ENCODE peak calls at places on chromosomes 11 and 22, in four cellular contexts. R is stimulated activated CD4-positive, alpha-beta T cell treated with anti-CD3 and anti-CD28 coated beads, Interleukin-12 subunit alpha, Interleukin-12 subunit beta, amount 100 ng/mL, for 48 hours; X is pancreas; O is frontal cortex. A is an unnamed sample.
A peak's percentile ranks its signal among the peaks of the same experiment; 100 is the strongest.

GRCh38 chr11:76215946-76216345 is 9.6 kb upstream of the WNT11 start:
- DNase-seq in R (no peak), X (no peak), O (no peak), A (no peak)

GRCh38 chr22:37486224-37486845 is at the start of gene MFNG:
- DNase-seq in R (peak; percentile 59), X (peak; percentile 84), O (peak; percentile 77), A (peak; percentile 93)

GRCh38 chr11:64036081-64037026 is 623 bp downstream of the FLRT1 start:
- DNase-seq in R (no peak), X (peak; percentile 69), O (peak; percentile 68), A (no peak)

GRCh38 chr22:44686873-44687600 is 15.0 kb upstream of the PRR5 start:
- DNase-seq in R (no peak), X (no peak), O (no peak), A (no peak)

GRCh38 chr11:64268687-64269379 is 15.6 kb downstream of the BAD start:
- DNase-seq in R (peak; percentile 32), X (peak; percentile 72), O (no peak), A (peak; percentile 72)

GRCh38 chr11:76025068-76025467 is 181.2 kb downstream of the WNT11 start:
- DNase-seq in R (no peak), X (no peak), O (no peak), A (no peak)

GRCh38 chr11:65477271-65478029 is 21.4 kb upstream of the MALAT1 start:
- DNase-seq in R (peak; percentile 87), X (peak; percentile 98), O (peak; percentile 93), A (peak; percentile 97)

GRCh38 chr11:2807276-2807681 is 78.3 kb downstream of the CDKN1C start:
- DNase-seq in R (no peak), X (peak; percentile 83), O (peak; percentile 54), A (no peak)

GRCh38 chr11:118379497-118379896 is 20.1 kb downstream of the UBE4A start:
- DNase-seq in R (no peak), X (no peak), O (no peak), A (no peak)

GRCh38 chr11:32056445-32056844 is 34.4 kb upstream of the RCN1 start:
- DNase-seq in R (no peak), X (no peak), O (no peak), A (no peak)

GRCh38 chr22:20013382-20013871 is 3.2 kb downstream of the ARVCF start:
- DNase-seq in R (no peak), X (peak; percentile 66), O (peak; percentile 79), A (peak; percentile 35)

GRCh38 chr11:1771700-1772099 is 8.0 kb upstream of the CTSD start:
- DNase-seq in R (no peak), X (no peak), O (no peak), A (peak; percentile 96)

GRCh38 chr22:45239378-45240136 is 1.1 kb downstream of the KIAA0930 start:
- DNase-seq in R (no peak), X (no peak), O (no peak), A (no peak)

GRCh38 chr11:77108436-77108835 is 5.8 kb downstream of the OMP start:
- DNase-seq in R (no peak), X (no peak), O (no peak), A (no peak)

GRCh38 chr22:19331474-19331873 is 40.0 kb upstream of the CLTCL1 start:
- DNase-seq in R (no peak), X (no peak), O (no peak), A (no peak)

GRCh38 chr11:71120346-71120963 is 131.9 kb downstream of the SHANK2 start:
- DNase-seq in R (no peak), X (no peak), O (no peak), A (no peak)

GRCh38 chr22:47284822-47285221 is 522.4 kb downstream of the TBC1D22A start:
- DNase-seq in R (no peak), X (no peak), O (no peak), A (no peak)

GRCh38 chr11:32858731-32859130 is 29.0 kb downstream of the PRRG4 start:
- DNase-seq in R (no peak), X (no peak), O (no peak), A (no peak)

GRCh38 chr22:28514314-28514713 is 165.3 kb downstream of the TTC28 start:
- DNase-seq in R (no peak), X (no peak), O (no peak), A (no peak)

GRCh38 chr22:48396091-48396784 is 1431.4 kb downstream of the BRD1 start:
- DNase-seq in R (no peak), X (peak; percentile 13), O (no peak), A (no peak)

GRCh38 chr11:214083-214482 is 6.6 kb downstream of the RIC8A start:
- DNase-seq in R (no peak), X (peak; percentile 22), O (no peak), A (no peak)

GRCh38 chr11:76279651-76280050 is 73.3 kb upstream of the WNT11 start:
- DNase-seq in R (no peak), X (no peak), O (no peak), A (no peak)

GRCh38 chr11:63404536-63404935 is 35.0 kb downstream of the SLC22A9 start:
- DNase-seq in R (no peak), X (no peak), O (no peak), A (no peak)

GRCh38 chr11:67002297-67002913 is 20.5 kb upstream of the SYT12 start:
- DNase-seq in R (no peak), X (no peak), O (no peak), A (no peak)

GRCh38 chr11:25423436-25424184 is 908.3 kb upstream of the ANO3 start:
- DNase-seq in R (no peak), X (no peak), O (no peak), A (no peak)

GRCh38 chr11:83574516-83574915 is 288.3 kb upstream of the CCDC90B start:
- DNase-seq in R (no peak), X (no peak), O (no peak), A (no peak)

GRCh38 chr11:117875397-117876048 is 935 bp downstream of the FXYD6 start:
- DNase-seq in R (no peak), X (no peak), O (peak; percentile 54), A (no peak)

GRCh38 chr22:26362471-26362870 is 66.6 kb upstream of the ASPHD2 start:
- DNase-seq in R (no peak), X (no peak), O (no peak), A (no peak)

GRCh38 chr22:44752285-44753188 is at the start of gene ARHGAP8:
- DNase-seq in R (no peak), X (peak; percentile 82), O (no peak), A (no peak)

GRCh38 chr22:39115976-39116621 is 19.1 kb downstream of the APOBEC3H start:
- DNase-seq in R (no peak), X (no peak), O (no peak), A (no peak)

GRCh38 chr11:3341298-3341697 is 37.6 kb downstream of the ZNF195 start:
- DNase-seq in R (peak; percentile 51), X (peak; percentile 90), O (peak; percentile 28), A (no peak)

GRCh38 chr22:49203091-49203862 is 624.4 kb downstream of the BRD1 start:
- DNase-seq in R (no peak), X (peak; percentile 36), O (no peak), A (no peak)

GRCh38 chr11:92605667-92606066 is 363.8 kb upstream of the MTNR1B start:
- DNase-seq in R (no peak), X (no peak), O (no peak), A (no peak)

A was measured in HL-60.